ENCODE peak calls at places on chromosomes 13 and 19, in seven cellular contexts. One of them, this sample, is unnamed.

GRCh38 chr13:38538412-38538811 is 148.5 kb upstream of the FREM2 start:
- DNase-seq in stimulated activated naive CD8-positive, alpha-beta T cell treated with anti-CD3 and anti-CD28 coated beads, Interleukin-15, amount 100 ng/mL, for 72 hours: no peak
- DNase-seq in breast epithelium: no peak
- DNase-seq in A172: no peak
- DNase-seq in Panc1: no peak
- DNase-seq in tibial nerve: no peak
- DNase-seq in HFF-Myc: no peak
- DNase-seq in this sample: no peak

GRCh38 chr19:45508931-45509691 is 1.8 kb downstream of the VASP start:
- DNase-seq in breast epithelium: peak; percentile 77
- DNase-seq in HFF-Myc: no peak
- DNase-seq in tibial nerve: peak; percentile 61
- DNase-seq in stimulated activated naive CD8-positive, alpha-beta T cell treated with anti-CD3 and anti-CD28 coated beads, Interleukin-15, amount 100 ng/mL, for 72 hours: peak; percentile 64
- DNase-seq in Panc1: no peak
- DNase-seq in A172: peak; percentile 51
- DNase-seq in this sample: peak; percentile 62

GRCh38 chr19:10151521-10151920 is 31.8 kb upstream of the EIF3G start:
- DNase-seq in HFF-Myc: no peak
- DNase-seq in A172: no peak
- DNase-seq in stimulated activated naive CD8-positive, alpha-beta T cell treated with anti-CD3 and anti-CD28 coated beads, Interleukin-15, amount 100 ng/mL, for 72 hours: no peak
- DNase-seq in tibial nerve: no peak
- DNase-seq in Panc1: no peak
- DNase-seq in breast epithelium: no peak
- DNase-seq in this sample: no peak

GRCh38 chr19:53977991-53978731 is 13.3 kb upstream of the CACNG6 start:
- DNase-seq in breast epithelium: no peak
- DNase-seq in tibial nerve: peak; percentile 25
- DNase-seq in Panc1: peak; percentile 97
- DNase-seq in HFF-Myc: no peak
- DNase-seq in A172: peak; percentile 96
- DNase-seq in stimulated activated naive CD8-positive, alpha-beta T cell treated with anti-CD3 and anti-CD28 coated beads, Interleukin-15, amount 100 ng/mL, for 72 hours: peak; percentile 59
- DNase-seq in this sample: peak; percentile 36

GRCh38 chr19:30003862-30004261 is 61.8 kb downstream of the URI1 start:
- DNase-seq in tibial nerve: no peak
- DNase-seq in HFF-Myc: no peak
- DNase-seq in breast epithelium: no peak
- DNase-seq in A172: no peak
- DNase-seq in stimulated activated naive CD8-positive, alpha-beta T cell treated with anti-CD3 and anti-CD28 coated beads, Interleukin-15, amount 100 ng/mL, for 72 hours: no peak
- DNase-seq in Panc1: no peak
- DNase-seq in this sample: no peak

GRCh38 chr13:48054601-48055000 is 17.1 kb downstream of the NUDT15 start:
- DNase-seq in HFF-Myc: no peak
- DNase-seq in breast epithelium: no peak
- DNase-seq in A172: no peak
- DNase-seq in stimulated activated naive CD8-positive, alpha-beta T cell treated with anti-CD3 and anti-CD28 coated beads, Interleukin-15, amount 100 ng/mL, for 72 hours: no peak
- DNase-seq in tibial nerve: no peak
- DNase-seq in Panc1: no peak
- DNase-seq in this sample: no peak

GRCh38 chr13:110001622-110002275 is 215.4 kb upstream of the IRS2 start:
- DNase-seq in tibial nerve: no peak
- DNase-seq in Panc1: no peak
- DNase-seq in A172: peak; percentile 51
- DNase-seq in stimulated activated naive CD8-positive, alpha-beta T cell treated with anti-CD3 and anti-CD28 coated beads, Interleukin-15, amount 100 ng/mL, for 72 hours: no peak
- DNase-seq in HFF-Myc: no peak
- DNase-seq in breast epithelium: no peak
- DNase-seq in this sample: no peak

GRCh38 chr13:97268772-97269171 is 46.6 kb downstream of the MBNL2 start:
- DNase-seq in HFF-Myc: no peak
- DNase-seq in tibial nerve: no peak
- DNase-seq in breast epithelium: no peak
- DNase-seq in A172: no peak
- DNase-seq in Panc1: no peak
- DNase-seq in stimulated activated naive CD8-positive, alpha-beta T cell treated with anti-CD3 and anti-CD28 coated beads, Interleukin-15, amount 100 ng/mL, for 72 hours: no peak
- DNase-seq in this sample: no peak

GRCh38 chr13:23378009-23378632 is 55.4 kb downstream of the SACS start:
- DNase-seq in breast epithelium: no peak
- DNase-seq in tibial nerve: peak; percentile 38
- DNase-seq in HFF-Myc: peak; percentile 99
- DNase-seq in stimulated activated naive CD8-positive, alpha-beta T cell treated with anti-CD3 and anti-CD28 coated beads, Interleukin-15, amount 100 ng/mL, for 72 hours: peak; percentile 68
- DNase-seq in Panc1: no peak
- DNase-seq in A172: peak; percentile 91
- DNase-seq in this sample: peak; percentile 61

GRCh38 chr13:91986771-91987515 is 588.5 kb downstream of the GPC5 start:
- DNase-seq in HFF-Myc: no peak
- DNase-seq in tibial nerve: no peak
- DNase-seq in A172: no peak
- DNase-seq in breast epithelium: no peak
- DNase-seq in stimulated activated naive CD8-positive, alpha-beta T cell treated with anti-CD3 and anti-CD28 coated beads, Interleukin-15, amount 100 ng/mL, for 72 hours: no peak
- DNase-seq in Panc1: no peak
- DNase-seq in this sample: no peak

GRCh38 chr13:44380404-44381165 is 7.0 kb downstream of the SERP2 start:
- DNase-seq in tibial nerve: no peak
- DNase-seq in breast epithelium: no peak
- DNase-seq in stimulated activated naive CD8-positive, alpha-beta T cell treated with anti-CD3 and anti-CD28 coated beads, Interleukin-15, amount 100 ng/mL, for 72 hours: no peak
- DNase-seq in HFF-Myc: no peak
- DNase-seq in Panc1: no peak
- DNase-seq in A172: no peak
- DNase-seq in this sample: no peak

GRCh38 chr13:98343461-98343860 is 166.4 kb upstream of the RNF113B start:
- DNase-seq in Panc1: no peak
- DNase-seq in tibial nerve: no peak
- DNase-seq in breast epithelium: no peak
- DNase-seq in HFF-Myc: no peak
- DNase-seq in stimulated activated naive CD8-positive, alpha-beta T cell treated with anti-CD3 and anti-CD28 coated beads, Interleukin-15, amount 100 ng/mL, for 72 hours: no peak
- DNase-seq in A172: no peak
- DNase-seq in this sample: no peak

GRCh38 chr19:48918071-48918470 is 15.4 kb upstream of the DHDH start:
- DNase-seq in A172: no peak
- DNase-seq in stimulated activated naive CD8-positive, alpha-beta T cell treated with anti-CD3 and anti-CD28 coated beads, Interleukin-15, amount 100 ng/mL, for 72 hours: no peak
- DNase-seq in HFF-Myc: no peak
- DNase-seq in Panc1: no peak
- DNase-seq in breast epithelium: no peak
- DNase-seq in tibial nerve: no peak
- DNase-seq in this sample: peak; percentile 78

GRCh38 chr19:49570138-49570856 is 10.1 kb downstream of the NOSIP start:
- DNase-seq in Panc1: no peak
- DNase-seq in stimulated activated naive CD8-positive, alpha-beta T cell treated with anti-CD3 and anti-CD28 coated beads, Interleukin-15, amount 100 ng/mL, for 72 hours: peak; percentile 69
- DNase-seq in A172: peak; percentile 85
- DNase-seq in tibial nerve: peak; percentile 72
- DNase-seq in HFF-Myc: peak; percentile 77
- DNase-seq in breast epithelium: no peak
- DNase-seq in this sample: peak; percentile 94

This sample was measured in NAMALWA.